ENCODE peak calls at places on chromosomes 7 and 10, in seven cellular contexts. F is HTR-8/SVneo; T is progenitor cell of endocrine pancreas; U is AG10803; I is MM.1S; B is activated CD4-positive, alpha-beta T cell treated with anti-CD3 and anti-CD28 coated beads, Interleukin-2, amount 10 ng/mL, durations not matched to agents 7 days and 5 days; O is CD4-positive, alpha-beta T cell. D is an unnamed sample.

GRCh38 chr7:134827889-134828288 is 48.5 kb downstream of the CALD1 start:
- DNase-seq in F (no peak), T (no peak), I (no peak), B (no peak), O (no peak), U (peak), D (no peak)

GRCh38 chr7:17939111-17939669 is 1.1 kb downstream of the SNX13 start:
- DNase-seq in U (peak), F (peak), I (peak), O (no peak), T (no peak), B (no peak), D (no peak)

GRCh38 chr7:131293018-131293417 is 34.7 kb upstream of the MKLN1 start:
- DNase-seq in B (no peak), T (no peak), I (no peak), F (no peak), O (no peak), U (peak), D (no peak)

GRCh38 chr10:84194424-84195043 is at the start of gene CDHR1:
- DNase-seq in O (no peak), F (peak), T (no peak), I (peak), B (peak), U (no peak), D (no peak)

GRCh38 chr7:140454657-140455015 is 24.7 kb downstream of the MKRN1 start:
- DNase-seq in I (no peak), F (no peak), B (no peak), U (no peak), O (no peak), T (no peak), D (no peak)

GRCh38 chr10:63266337-63267327 is 133.5 kb downstream of the NRBF2 start:
- DNase-seq in I (peak), B (no peak), U (no peak), T (no peak), F (no peak), O (no peak), D (no peak)

GRCh38 chr10:110504111-110504735 is 6.5 kb downstream of the DUSP5 start:
- DNase-seq in I (peak), T (no peak), U (peak), B (peak), O (no peak), F (no peak), D (no peak)

GRCh38 chr7:17466201-17466600 is 167.7 kb downstream of the AHR start:
- DNase-seq in B (no peak), U (no peak), O (no peak), I (no peak), F (no peak), T (no peak), D (no peak)

GRCh38 chr10:103896225-103896624 is 21.8 kb downstream of the STN1 start:
- DNase-seq in U (peak), T (no peak), O (no peak), I (no peak), F (no peak), B (no peak), D (no peak)

GRCh38 chr7:30684351-30684750 is 2.1 kb upstream of the CRHR2 start:
- DNase-seq in I (no peak), F (no peak), B (no peak), U (peak), O (no peak), T (no peak), D (no peak)

GRCh38 chr10:73771722-73772279 is 10.0 kb upstream of the CHCHD1 start:
- DNase-seq in F (peak), O (no peak), U (peak), B (peak), T (peak), I (peak), D (no peak)

GRCh38 chr10:95545981-95546380 is 15.2 kb downstream of the SORBS1 start:
- DNase-seq in I (no peak), U (no peak), B (no peak), T (no peak), O (no peak), F (no peak), D (no peak)

GRCh38 chr7:36661135-36661840 is 63.0 kb downstream of the AOAH start:
- DNase-seq in B (no peak), O (no peak), F (no peak), T (no peak), U (no peak), I (no peak), D (no peak)

GRCh38 chr10:4820804-4821401 is 5.1 kb upstream of the AKR1E2 start:
- DNase-seq in F (no peak), B (no peak), T (no peak), I (no peak), O (no peak), U (no peak), D (no peak)

GRCh38 chr7:867001-867405 is 9.4 kb upstream of the GET4 start:
- DNase-seq in B (no peak), I (no peak), F (no peak), T (no peak), O (no peak), U (peak), D (peak)

GRCh38 chr10:130202984-130203617 is 66.9 kb downstream of the GLRX3 start:
- DNase-seq in T (no peak), B (no peak), U (no peak), I (no peak), O (no peak), F (no peak), D (no peak)

GRCh38 chr7:50324113-50324512 is 19.6 kb downstream of the IKZF1 start:
- DNase-seq in O (no peak), I (no peak), T (no peak), B (no peak), F (no peak), U (no peak), D (no peak)

GRCh38 chr10:22475857-22476600 is 130.7 kb downstream of the SPAG6 start:
- DNase-seq in U (no peak), F (no peak), B (peak), O (no peak), I (no peak), T (no peak), D (no peak)

GRCh38 chr10:33819206-33819605 is 484.7 kb upstream of the NRP1 start:
- DNase-seq in U (peak), O (no peak), B (no peak), I (no peak), F (no peak), T (no peak), D (no peak)

GRCh38 chr10:14394179-14394578 is 63.5 kb upstream of the FRMD4A start:
- DNase-seq in F (no peak), T (no peak), O (no peak), I (no peak), B (no peak), U (no peak), D (no peak)

GRCh38 chr7:42876182-42877068 is 35.4 kb downstream of the C7orf25 start:
- DNase-seq in U (peak), T (peak), F (peak), I (peak), B (peak), O (peak), D (peak)

GRCh38 chr7:116733924-116734591 is 62.1 kb downstream of the MET start:
- DNase-seq in O (no peak), B (no peak), F (no peak), U (no peak), T (no peak), I (peak), D (no peak)

GRCh38 chr7:6510476-6511133 is 40.7 kb downstream of the GRID2IP start:
- DNase-seq in F (no peak), U (no peak), B (no peak), T (no peak), O (no peak), I (no peak), D (no peak)

GRCh38 chr7:20030915-20031362 is 186.2 kb downstream of the MACC1 start:
- DNase-seq in I (peak), B (no peak), U (peak), F (peak), T (no peak), O (no peak), D (no peak)

GRCh38 chr10:131001438-131001837 is 310.1 kb downstream of the TCERG1L start:
- DNase-seq in B (peak), F (no peak), U (no peak), I (no peak), O (no peak), T (no peak), D (no peak)

GRCh38 chr7:130952477-130952876 is 218.5 kb upstream of the KLF14 start:
- DNase-seq in B (no peak), O (no peak), F (no peak), T (no peak), I (no peak), U (no peak), D (no peak)

GRCh38 chr7:15555385-15555859 is 6.4 kb downstream of the AGMO start:
- DNase-seq in F (no peak), O (no peak), T (no peak), I (no peak), U (peak), B (no peak), D (no peak)

GRCh38 chr7:154913645-154914579 is 89.0 kb downstream of the PAXIP1 start:
- DNase-seq in B (peak), T (peak), U (peak), I (peak), O (peak), F (peak), D (peak)

GRCh38 chr7:112347088-112347487 is 103.2 kb upstream of the IFRD1 start:
- DNase-seq in I (no peak), F (no peak), O (no peak), U (no peak), B (no peak), T (no peak), D (no peak)

GRCh38 chr7:4745971-4746919 is 29.2 kb upstream of the AP5Z1 start:
- DNase-seq in T (no peak), B (peak), F (no peak), U (peak), I (peak), O (no peak), D (no peak)

D was measured in T1000.